ENCODE peak calls at places on chromosomes 5 and 9, in six cellular contexts. One of them, this sample, is unnamed.

GRCh38 chr9:82540175-82540574 is 522.8 kb downstream of the RASEF start:
- DNase-seq in A549: no peak
- DNase-seq in mesenchymal stem cell: no peak
- DNase-seq in adrenal gland: no peak
- DNase-seq in CD8-positive, alpha-beta memory T cell: no peak
- DNase-seq in uterus: no peak
- DNase-seq in this sample: no peak

GRCh38 chr9:26935847-26936246 is 11.2 kb downstream of the PLAA start:
- DNase-seq in A549: no peak
- DNase-seq in mesenchymal stem cell: no peak
- DNase-seq in adrenal gland: no peak
- DNase-seq in CD8-positive, alpha-beta memory T cell: no peak
- DNase-seq in uterus: no peak
- DNase-seq in this sample: no peak

GRCh38 chr9:17521456-17521855 is 57.4 kb upstream of the SH3GL2 start:
- DNase-seq in A549: no peak
- DNase-seq in mesenchymal stem cell: no peak
- DNase-seq in adrenal gland: no peak
- DNase-seq in CD8-positive, alpha-beta memory T cell: no peak
- DNase-seq in uterus: no peak
- DNase-seq in this sample: no peak

GRCh38 chr5:146307796-146308195 is 30.8 kb upstream of the POU4F3 start:
- DNase-seq in A549: no peak
- DNase-seq in mesenchymal stem cell: no peak
- DNase-seq in adrenal gland: no peak
- DNase-seq in CD8-positive, alpha-beta memory T cell: no peak
- DNase-seq in uterus: no peak
- DNase-seq in this sample: no peak

GRCh38 chr5:67077296-67077695 is 119.3 kb downstream of the CD180 start:
- DNase-seq in A549: no peak
- DNase-seq in mesenchymal stem cell: no peak
- DNase-seq in adrenal gland: no peak
- DNase-seq in CD8-positive, alpha-beta memory T cell: no peak
- DNase-seq in uterus: no peak
- DNase-seq in this sample: no peak

GRCh38 chr5:148750614-148751013 is 75.8 kb upstream of the ADRB2 start:
- DNase-seq in A549: no peak
- DNase-seq in mesenchymal stem cell: peak; percentile 56
- DNase-seq in adrenal gland: no peak
- DNase-seq in CD8-positive, alpha-beta memory T cell: no peak
- DNase-seq in uterus: no peak
- DNase-seq in this sample: no peak

GRCh38 chr5:160297776-160298175 is 14.6 kb downstream of the CCNJL start:
- DNase-seq in A549: no peak
- DNase-seq in mesenchymal stem cell: no peak
- DNase-seq in adrenal gland: no peak
- DNase-seq in CD8-positive, alpha-beta memory T cell: no peak
- DNase-seq in uterus: no peak
- DNase-seq in this sample: no peak

GRCh38 chr5:378301-378891 is 56.9 kb downstream of the AHRR start:
- DNase-seq in A549: no peak
- DNase-seq in mesenchymal stem cell: peak; percentile 73
- DNase-seq in adrenal gland: no peak
- DNase-seq in CD8-positive, alpha-beta memory T cell: no peak
- DNase-seq in uterus: peak; percentile 3
- DNase-seq in this sample: no peak

GRCh38 chr9:90821697-90822096 is 20.1 kb downstream of the SYK start:
- DNase-seq in A549: no peak
- DNase-seq in mesenchymal stem cell: peak; percentile 54
- DNase-seq in adrenal gland: no peak
- DNase-seq in CD8-positive, alpha-beta memory T cell: no peak
- DNase-seq in uterus: no peak
- DNase-seq in this sample: no peak

GRCh38 chr9:89185980-89186379 is 7.4 kb upstream of the SHC3 start:
- DNase-seq in A549: no peak
- DNase-seq in mesenchymal stem cell: peak; percentile 35
- DNase-seq in adrenal gland: peak; percentile 70
- DNase-seq in CD8-positive, alpha-beta memory T cell: no peak
- DNase-seq in uterus: no peak
- DNase-seq in this sample: no peak

GRCh38 chr5:164204338-164204946 is 699.0 kb downstream of the MAT2B start:
- DNase-seq in A549: no peak
- DNase-seq in mesenchymal stem cell: no peak
- DNase-seq in adrenal gland: no peak
- DNase-seq in CD8-positive, alpha-beta memory T cell: no peak
- DNase-seq in uterus: no peak
- DNase-seq in this sample: no peak

GRCh38 chr5:42423285-42424152 is at the start of gene GHR:
- DNase-seq in A549: peak; percentile 69
- DNase-seq in mesenchymal stem cell: peak; percentile 93
- DNase-seq in adrenal gland: peak; percentile 92
- DNase-seq in CD8-positive, alpha-beta memory T cell: no peak
- DNase-seq in uterus: peak; percentile 86
- DNase-seq in this sample: peak; percentile 84

GRCh38 chr5:72063219-72063819 is 44.0 kb upstream of the MAP1B start:
- DNase-seq in A549: no peak
- DNase-seq in mesenchymal stem cell: peak; percentile 43
- DNase-seq in adrenal gland: no peak
- DNase-seq in CD8-positive, alpha-beta memory T cell: no peak
- DNase-seq in uterus: no peak
- DNase-seq in this sample: no peak

GRCh38 chr5:151895660-151896040 is 29.0 kb downstream of the GLRA1 start:
- DNase-seq in A549: no peak
- DNase-seq in mesenchymal stem cell: peak; percentile 8
- DNase-seq in adrenal gland: no peak
- DNase-seq in CD8-positive, alpha-beta memory T cell: no peak
- DNase-seq in uterus: no peak
- DNase-seq in this sample: no peak

GRCh38 chr9:30574355-30575151 is 1809.9 kb upstream of the ACO1 start:
- DNase-seq in A549: no peak
- DNase-seq in mesenchymal stem cell: no peak
- DNase-seq in adrenal gland: no peak
- DNase-seq in CD8-positive, alpha-beta memory T cell: no peak
- DNase-seq in uterus: no peak
- DNase-seq in this sample: peak; percentile 26

GRCh38 chr5:90293931-90294330 is 115.6 kb downstream of the CETN3 start:
- DNase-seq in A549: no peak
- DNase-seq in mesenchymal stem cell: peak; percentile 41
- DNase-seq in adrenal gland: no peak
- DNase-seq in CD8-positive, alpha-beta memory T cell: no peak
- DNase-seq in uterus: no peak
- DNase-seq in this sample: no peak

GRCh38 chr5:111254613-111255012 is 30.4 kb downstream of the CAMK4 start:
- DNase-seq in A549: no peak
- DNase-seq in mesenchymal stem cell: peak; percentile 64
- DNase-seq in adrenal gland: no peak
- DNase-seq in CD8-positive, alpha-beta memory T cell: peak; percentile 63
- DNase-seq in uterus: no peak
- DNase-seq in this sample: no peak

GRCh38 chr9:132878695-132879064 is at the start of gene SPACA9:
- DNase-seq in A549: peak; percentile 78
- DNase-seq in mesenchymal stem cell: peak; percentile 71
- DNase-seq in adrenal gland: peak; percentile 66
- DNase-seq in CD8-positive, alpha-beta memory T cell: peak; percentile 16
- DNase-seq in uterus: peak; percentile 68
- DNase-seq in this sample: peak; percentile 91

GRCh38 chr5:44807269-44807668 is 1.5 kb upstream of the MRPS30 start:
- DNase-seq in A549: no peak
- DNase-seq in mesenchymal stem cell: no peak
- DNase-seq in adrenal gland: no peak
- DNase-seq in CD8-positive, alpha-beta memory T cell: no peak
- DNase-seq in uterus: no peak
- DNase-seq in this sample: no peak

GRCh38 chr9:16526380-16526779 is 344.1 kb downstream of the BNC2 start:
- DNase-seq in A549: no peak
- DNase-seq in mesenchymal stem cell: peak; percentile 49
- DNase-seq in adrenal gland: no peak
- DNase-seq in CD8-positive, alpha-beta memory T cell: no peak
- DNase-seq in uterus: no peak
- DNase-seq in this sample: no peak

GRCh38 chr5:170439246-170439943 is 50.2 kb upstream of the KCNMB1 start:
- DNase-seq in A549: no peak
- DNase-seq in mesenchymal stem cell: no peak
- DNase-seq in adrenal gland: no peak
- DNase-seq in CD8-positive, alpha-beta memory T cell: no peak
- DNase-seq in uterus: no peak
- DNase-seq in this sample: no peak

GRCh38 chr9:37364751-37365360 is 57.6 kb upstream of the GRHPR start:
- DNase-seq in A549: no peak
- DNase-seq in mesenchymal stem cell: no peak
- DNase-seq in adrenal gland: no peak
- DNase-seq in CD8-positive, alpha-beta memory T cell: no peak
- DNase-seq in uterus: no peak
- DNase-seq in this sample: no peak

GRCh38 chr5:16737173-16737572 is 120.4 kb upstream of the RETREG1 start:
- DNase-seq in A549: no peak
- DNase-seq in mesenchymal stem cell: no peak
- DNase-seq in adrenal gland: no peak
- DNase-seq in CD8-positive, alpha-beta memory T cell: no peak
- DNase-seq in uterus: no peak
- DNase-seq in this sample: no peak
- H3K4me3 ChIP-seq in A549: no peak overlapping the region
- H3K4me3 ChIP-seq in mesenchymal stem cell: no peak overlapping the region
- H3K4me3 ChIP-seq in adrenal gland: no peak overlapping the region
- H3K4me3 ChIP-seq in CD8-positive, alpha-beta memory T cell: no peak overlapping the region
- H3K4me3 ChIP-seq in uterus: no peak overlapping the region
- H3K4me3 ChIP-seq in this sample: no peak overlapping the region

GRCh38 chr5:36153727-36154126 is 1.8 kb downstream of the SKP2 start:
- DNase-seq in A549: no peak
- DNase-seq in mesenchymal stem cell: no peak
- DNase-seq in adrenal gland: no peak
- DNase-seq in CD8-positive, alpha-beta memory T cell: no peak
- DNase-seq in uterus: no peak
- DNase-seq in this sample: no peak

GRCh38 chr5:36151434-36152323 is at the start of the genes LMBRD2 and SKP2:
- DNase-seq in A549: peak; percentile 95
- DNase-seq in mesenchymal stem cell: peak; percentile 99
- DNase-seq in adrenal gland: peak; percentile 97
- DNase-seq in CD8-positive, alpha-beta memory T cell: peak; percentile 97
- DNase-seq in uterus: peak; percentile 96
- DNase-seq in this sample: peak; percentile 98

GRCh38 chr5:36155291-36155690 is 3.4 kb downstream of the SKP2 start:
- DNase-seq in A549: no peak
- DNase-seq in mesenchymal stem cell: no peak
- DNase-seq in adrenal gland: no peak
- DNase-seq in CD8-positive, alpha-beta memory T cell: no peak
- DNase-seq in uterus: no peak
- DNase-seq in this sample: no peak

GRCh38 chr5:36152324-36153298 is 700 bp downstream of the SKP2 start:
- DNase-seq in A549: peak; percentile 21
- DNase-seq in mesenchymal stem cell: peak; percentile 51
- DNase-seq in adrenal gland: no peak
- DNase-seq in CD8-positive, alpha-beta memory T cell: no peak
- DNase-seq in uterus: no peak
- DNase-seq in this sample: no peak

GRCh38 chr5:36153299-36153677 is 1.4 kb downstream of the SKP2 start:
- DNase-seq in A549: no peak
- DNase-seq in mesenchymal stem cell: no peak
- DNase-seq in adrenal gland: no peak
- DNase-seq in CD8-positive, alpha-beta memory T cell: no peak
- DNase-seq in uterus: no peak
- DNase-seq in this sample: no peak
- H3K4me3 ChIP-seq in A549: peak overlapping the region; percentile 78
- H3K4me3 ChIP-seq in mesenchymal stem cell: peak overlapping the region; percentile 91
- H3K4me3 ChIP-seq in adrenal gland: no peak overlapping the region
- H3K4me3 ChIP-seq in CD8-positive, alpha-beta memory T cell: no peak overlapping the region
- H3K4me3 ChIP-seq in uterus: peak overlapping the region; percentile 94
- H3K4me3 ChIP-seq in this sample: peak overlapping the region; percentile 91

GRCh38 chr5:175800656-175801081 is 70.7 kb upstream of the CPLX2 start:
- DNase-seq in A549: no peak
- DNase-seq in mesenchymal stem cell: no peak
- DNase-seq in adrenal gland: no peak
- DNase-seq in CD8-positive, alpha-beta memory T cell: no peak
- DNase-seq in uterus: no peak
- DNase-seq in this sample: no peak

GRCh38 chr5:175797521-175798038 is 73.8 kb upstream of the CPLX2 start:
- DNase-seq in A549: no peak
- DNase-seq in mesenchymal stem cell: no peak
- DNase-seq in adrenal gland: no peak
- DNase-seq in CD8-positive, alpha-beta memory T cell: no peak
- DNase-seq in uterus: no peak
- DNase-seq in this sample: no peak

GRCh38 chr5:175795959-175796358 is 75.4 kb upstream of the CPLX2 start:
- DNase-seq in A549: no peak
- DNase-seq in mesenchymal stem cell: no peak
- DNase-seq in adrenal gland: no peak
- DNase-seq in CD8-positive, alpha-beta memory T cell: no peak
- DNase-seq in uterus: no peak
- DNase-seq in this sample: no peak

GRCh38 chr5:175798626-175799025 is 72.8 kb upstream of the CPLX2 start:
- DNase-seq in A549: no peak
- DNase-seq in mesenchymal stem cell: no peak
- DNase-seq in adrenal gland: no peak
- DNase-seq in CD8-positive, alpha-beta memory T cell: no peak
- DNase-seq in uterus: no peak
- DNase-seq in this sample: no peak

DNA sequence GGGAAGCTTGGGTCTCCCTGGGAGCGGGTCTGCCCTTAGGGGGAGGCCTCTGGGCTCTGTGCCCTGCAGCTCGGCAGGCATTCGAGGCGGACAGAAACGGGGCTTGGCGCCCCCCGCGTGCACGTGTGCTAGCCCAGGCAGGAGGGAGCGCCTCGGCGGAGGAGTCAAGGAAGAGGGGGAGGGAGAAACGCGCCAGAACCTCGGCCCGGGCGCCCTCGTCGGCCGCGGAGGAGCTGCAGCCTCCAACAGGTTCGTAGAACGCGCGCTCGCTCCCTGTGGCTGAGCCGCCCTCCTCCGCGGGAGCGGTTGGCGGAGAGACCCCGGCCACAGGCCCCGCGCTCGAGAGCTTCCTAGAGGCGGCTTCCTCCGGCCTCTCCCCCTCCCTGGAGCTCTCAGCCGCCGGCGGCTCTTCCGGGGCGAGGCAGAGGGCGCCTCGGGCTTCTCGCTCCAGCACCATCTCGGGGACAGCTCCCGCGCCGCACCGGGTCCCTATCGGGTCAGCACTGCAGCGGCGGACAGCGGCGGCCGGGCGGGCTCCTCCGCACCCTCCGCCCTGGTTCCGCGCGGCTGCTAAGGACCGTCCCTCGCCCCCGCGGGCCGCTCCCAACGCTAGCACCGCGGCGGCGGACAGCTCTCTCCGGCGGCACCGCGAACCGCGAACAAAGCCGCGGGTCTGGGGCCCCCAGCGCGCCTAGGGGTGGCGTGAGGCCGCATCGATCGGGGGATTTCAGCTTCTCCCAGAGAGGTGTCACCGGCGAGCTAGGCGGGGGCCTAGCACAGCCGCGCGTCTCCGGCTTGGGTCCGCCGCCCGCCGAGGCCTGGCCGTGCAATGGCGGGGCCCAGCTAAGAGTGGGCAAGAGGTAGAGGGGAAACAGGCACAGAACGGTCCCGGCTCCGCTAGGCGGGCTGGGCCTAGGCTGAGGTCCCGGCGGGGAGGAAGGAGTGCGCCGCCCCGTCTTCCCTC is 74.6 kb upstream of the CPLX2 start:
- DNase-seq in A549: peak; percentile 66
- DNase-seq in mesenchymal stem cell: peak; percentile 83
- DNase-seq in adrenal gland: peak; percentile 89
- DNase-seq in CD8-positive, alpha-beta memory T cell: peak; percentile 49
- DNase-seq in uterus: no peak
- DNase-seq in this sample: peak; percentile 90
- H3K4me3 ChIP-seq in A549: peak overlapping the region; percentile 53
- H3K4me3 ChIP-seq in mesenchymal stem cell: peak overlapping the region; percentile 44
- H3K4me3 ChIP-seq in adrenal gland: peak overlapping the region; percentile 16
- H3K4me3 ChIP-seq in CD8-positive, alpha-beta memory T cell: no peak overlapping the region
- H3K4me3 ChIP-seq in uterus: no peak overlapping the region
- H3K4me3 ChIP-seq in this sample: no peak overlapping the region

GRCh38 chr9:126517751-126518261 is 95.9 kb upstream of the LMX1B start:
- DNase-seq in A549: no peak
- DNase-seq in mesenchymal stem cell: no peak
- DNase-seq in adrenal gland: no peak
- DNase-seq in CD8-positive, alpha-beta memory T cell: no peak
- DNase-seq in uterus: no peak
- DNase-seq in this sample: peak; percentile 4
- H3K4me3 ChIP-seq in A549: peak overlapping the region; percentile 42
- H3K4me3 ChIP-seq in mesenchymal stem cell: peak overlapping the region; percentile 84
- H3K4me3 ChIP-seq in adrenal gland: peak overlapping the region; percentile 41
- H3K4me3 ChIP-seq in CD8-positive, alpha-beta memory T cell: peak overlapping the region; percentile 54
- H3K4me3 ChIP-seq in uterus: no peak overlapping the region
- H3K4me3 ChIP-seq in this sample: peak overlapping the region; percentile 15